ENCODE peak calls at places on chromosomes 6 and 20, in seven cellular contexts. B is IMR-90, Q is tibial artery, J is lower lobe of right lung, U is uterus, R is foreskin fibroblast, N is BJ. S is an unnamed sample.
A peak's percentile ranks its signal among the peaks of the same experiment; 100 is the strongest.

GRCh38 chr6:100175814-100176275 is 181.8 kb upstream of the MCHR2 start:
- DNase-seq in B (peak; percentile 95), Q (no peak), J (no peak), U (no peak), R (peak; percentile 95), N (peak; percentile 100), S (peak; percentile 95)

GRCh38 chr20:58832442-58832841 is 18.3 kb downstream of the GNAS-AS1 start:
- DNase-seq in B (no peak), Q (no peak), J (no peak), U (no peak), R (no peak), N (no peak), S (no peak)

GRCh38 chr20:19122395-19122794 is 90.0 kb upstream of the SLC24A3 start:
- DNase-seq in B (no peak), Q (no peak), J (no peak), U (no peak), R (no peak), N (no peak), S (no peak)

GRCh38 chr20:43446361-43446879 is 11.3 kb upstream of the SRSF6 start:
- DNase-seq in B (no peak), Q (no peak), J (no peak), U (no peak), R (peak; percentile 77), N (no peak), S (peak; percentile 49)

GRCh38 chr6:34526241-34526972 is 29.7 kb downstream of the SPDEF start:
- DNase-seq in B (no peak), Q (no peak), J (peak; percentile 46), U (no peak), R (peak; percentile 21), N (no peak), S (no peak)

GRCh38 chr6:150652848-150653613 is 53.3 kb downstream of the PLEKHG1 start:
- DNase-seq in B (no peak), Q (no peak), J (no peak), U (no peak), R (peak; percentile 32), N (no peak), S (no peak)

GRCh38 chr6:16752206-16752867 is 8.9 kb downstream of the ATXN1 start:
- DNase-seq in B (peak; percentile 94), Q (no peak), J (no peak), U (no peak), R (peak; percentile 89), N (peak; percentile 86), S (no peak)

GRCh38 chr6:107272246-107272645 is 156.9 kb upstream of the BEND3 start:
- DNase-seq in B (no peak), Q (no peak), J (no peak), U (no peak), R (no peak), N (no peak), S (no peak)

GRCh38 chr6:44028767-44029166 is 98.5 kb downstream of the MRPL14 start:
- DNase-seq in B (no peak), Q (peak; percentile 6), J (no peak), U (no peak), R (peak; percentile 52), N (no peak), S (no peak)

GRCh38 chr6:147287869-147288271 is 83.7 kb downstream of the STXBP5 start:
- DNase-seq in B (peak; percentile 69), Q (no peak), J (no peak), U (no peak), R (peak; percentile 43), N (no peak), S (no peak)

GRCh38 chr6:138971601-138972000 is 16.5 kb downstream of the REPS1 start:
- DNase-seq in B (peak; percentile 12), Q (no peak), J (no peak), U (no peak), R (peak; percentile 58), N (no peak), S (no peak)

GRCh38 chr6:101018157-101018556 is 137.0 kb upstream of the ASCC3 start:
- DNase-seq in B (no peak), Q (no peak), J (no peak), U (no peak), R (peak; percentile 4), N (no peak), S (no peak)

GRCh38 chr6:144912474-144912873 is 627.3 kb downstream of the UTRN start:
- DNase-seq in B (peak; percentile 90), Q (no peak), J (no peak), U (no peak), R (peak; percentile 85), N (peak; percentile 67), S (peak; percentile 72)

GRCh38 chr20:36167826-36168634 is 13.5 kb downstream of the EPB41L1 start:
- DNase-seq in B (peak; percentile 84), Q (no peak), J (no peak), U (no peak), R (peak; percentile 36), N (no peak), S (peak; percentile 54)

GRCh38 chr6:75943381-75943780 is 129.1 kb downstream of the IMPG1 start:
- DNase-seq in B (no peak), Q (no peak), J (no peak), U (no peak), R (no peak), N (no peak), S (no peak)

GRCh38 chr6:4914412-4915159 is 89.3 kb downstream of the RPP40 start:
- DNase-seq in B (peak; percentile 69), Q (no peak), J (no peak), U (no peak), R (peak; percentile 42), N (peak; percentile 13), S (no peak)

GRCh38 chr6:75149696-75150095 is 56.2 kb downstream of the COL12A1 start:
- DNase-seq in B (no peak), Q (no peak), J (no peak), U (no peak), R (no peak), N (no peak), S (no peak)

GRCh38 chr20:1185781-1186334 is 1.1 kb upstream of the TMEM74B start:
- DNase-seq in B (peak; percentile 26), Q (no peak), J (peak; percentile 67), U (no peak), R (peak; percentile 69), N (no peak), S (no peak)

GRCh38 chr6:42702200-42702599 is 20.2 kb downstream of the PRPH2 start:
- DNase-seq in B (peak; percentile 90), Q (no peak), J (no peak), U (no peak), R (peak; percentile 73), N (peak; percentile 37), S (peak; percentile 38)

GRCh38 chr20:34927736-34928135 is 27.9 kb downstream of the GSS start:
- DNase-seq in B (peak; percentile 23), Q (no peak), J (no peak), U (no peak), R (peak; percentile 76), N (peak; percentile 61), S (no peak)

GRCh38 chr20:46644733-46645132 is 6.5 kb downstream of the SLC13A3 start:
- DNase-seq in B (no peak), Q (no peak), J (no peak), U (no peak), R (no peak), N (no peak), S (no peak)

GRCh38 chr6:61044011-61044410 is 1242.0 kb downstream of the KHDRBS2 start:
- DNase-seq in B (no peak), Q (no peak), J (no peak), U (no peak), R (no peak), N (no peak), S (no peak)

GRCh38 chr20:32737371-32738223 is 5.7 kb downstream of the COMMD7 start:
- DNase-seq in B (peak; percentile 91), Q (no peak), J (no peak), U (no peak), R (peak; percentile 73), N (peak; percentile 60), S (peak; percentile 44)

GRCh38 chr6:90508753-90509152 is 78.1 kb downstream of the MAP3K7 start:
- DNase-seq in B (no peak), Q (no peak), J (no peak), U (no peak), R (no peak), N (no peak), S (no peak)

GRCh38 chr20:56629464-56630085 is 469 bp downstream of the TFAP2C start:
- DNase-seq in B (no peak), Q (no peak), J (no peak), U (no peak), R (peak; percentile 49), N (no peak), S (no peak)

GRCh38 chr6:170088349-170088951 is 202.4 kb downstream of the DLL1 start:
- DNase-seq in B (no peak), Q (peak; percentile 61), J (peak; percentile 50), U (peak; percentile 7), R (no peak), N (no peak), S (no peak)
- H3K4me3 ChIP-seq in B (no peak overlapping the region), Q (peak overlapping the region; percentile 2), J (peak overlapping the region; percentile 14), U (no peak overlapping the region), R (no peak overlapping the region), N (no peak overlapping the region), S (no peak overlapping the region)

GRCh38 chr6:125952764-125953501 is 3.6 kb upstream of the HINT3 start:
- DNase-seq in B (peak; percentile 53), Q (no peak), J (peak; percentile 48), U (no peak), R (peak; percentile 77), N (no peak), S (no peak)
- TF ChIP-seq CTCF in B (peak; percentile 62), Q (no peak), J (no peak), U (no peak), R (peak; percentile 60), N (peak; percentile 66), S (peak; percentile 51)

DNA sequence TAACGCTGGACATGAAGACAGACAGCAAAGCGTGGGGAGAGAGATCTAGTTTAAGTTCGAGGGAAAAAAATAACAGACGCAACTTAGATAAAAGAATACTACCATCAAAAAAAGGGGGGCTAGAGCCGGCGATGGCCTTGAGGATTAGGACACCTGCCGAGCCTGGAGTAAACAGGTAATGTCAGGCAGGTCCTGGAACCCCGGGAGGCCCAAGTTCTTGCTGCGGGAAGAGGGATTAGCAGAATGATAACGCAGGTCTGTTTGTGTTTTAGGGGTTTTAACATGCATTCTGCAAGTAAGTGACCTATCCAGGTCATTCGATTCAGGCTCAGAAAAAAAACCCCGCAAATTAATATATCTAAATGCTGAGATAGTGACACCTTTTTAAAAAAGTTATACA is 754 bp upstream of the TMEM170B start:
- DNase-seq in B (no peak), Q (no peak), J (peak; percentile 46), U (peak; percentile 21), R (no peak), N (no peak), S (no peak)
- H3K4me3 ChIP-seq in B (peak overlapping the region; percentile 76), Q (peak overlapping the region; percentile 95), J (peak overlapping the region; percentile 88), U (peak overlapping the region; percentile 56), R (peak overlapping the region; percentile 65), N (peak overlapping the region; percentile 73), S (peak overlapping the region; percentile 52)

GRCh38 chr6:49606696-49607390 is 29.8 kb downstream of the RHAG start:
- DNase-seq in B (peak; percentile 80), Q (no peak), J (no peak), U (no peak), R (peak; percentile 85), N (peak; percentile 8), S (peak; percentile 88)
- TF ChIP-seq CTCF in B (peak; percentile 83), Q (peak; percentile 42), J (peak; percentile 75), U (peak; percentile 28), R (peak; percentile 72), N (peak; percentile 83), S (peak; percentile 76)

DNA sequence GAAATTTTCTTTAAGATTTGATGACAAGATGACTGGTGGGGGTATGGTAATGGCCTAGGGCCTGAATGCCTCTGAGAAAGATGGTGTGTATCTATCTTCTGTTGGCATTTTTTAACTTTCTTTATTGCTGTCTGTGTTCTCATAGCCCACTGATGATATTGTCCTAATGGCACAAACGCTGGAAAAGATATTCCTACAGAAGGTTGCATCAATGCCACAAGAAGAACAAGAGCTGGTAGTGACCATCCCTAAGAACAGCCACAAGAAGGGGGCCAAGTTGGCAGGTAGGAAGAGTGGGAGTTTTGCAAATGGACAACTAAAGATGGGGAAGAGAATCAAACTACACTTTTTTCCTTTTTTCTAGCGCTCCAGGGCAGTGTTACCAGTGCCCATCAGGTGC is 7.5 kb downstream of the BRD2 start:
- DNase-seq in B (no peak), Q (no peak), J (no peak), U (no peak), R (no peak), N (no peak), S (no peak)
- H3K4me3 ChIP-seq in B (no peak overlapping the region), Q (no peak overlapping the region), J (no peak overlapping the region), U (no peak overlapping the region), R (peak overlapping the region; percentile 95), N (no peak overlapping the region), S (peak overlapping the region; percentile 97)